ENCODE peak calls at places on chromosomes 5 and 9, in seven cellular contexts. One of them, this sample, is unnamed.

GRCh38 chr9:124260769-124261603 is 3.2 kb downstream of the NEK6 start:
- DNase-seq in immature natural killer cell: no peak
- DNase-seq in esophagus squamous epithelium: no peak
- DNase-seq in NCI-H1694: no peak
- DNase-seq in substantia nigra: no peak
- DNase-seq in naive thymus-derived CD8-positive, alpha-beta T cell: no peak
- DNase-seq in foreskin keratinocyte: peak; percentile 50
- DNase-seq in this sample: no peak

GRCh38 chr9:89661956-89662717 is 57.3 kb downstream of the GADD45G start:
- DNase-seq in immature natural killer cell: no peak
- DNase-seq in esophagus squamous epithelium: no peak
- DNase-seq in NCI-H1694: peak; percentile 94
- DNase-seq in substantia nigra: peak; percentile 97
- DNase-seq in naive thymus-derived CD8-positive, alpha-beta T cell: no peak
- DNase-seq in foreskin keratinocyte: peak; percentile 79
- DNase-seq in this sample: peak; percentile 98

GRCh38 chr5:43065384-43066230 is 25.5 kb upstream of the ANXA2R start:
- DNase-seq in immature natural killer cell: peak; percentile 68
- DNase-seq in esophagus squamous epithelium: no peak
- DNase-seq in NCI-H1694: peak; percentile 57
- DNase-seq in substantia nigra: no peak
- DNase-seq in naive thymus-derived CD8-positive, alpha-beta T cell: peak; percentile 56
- DNase-seq in foreskin keratinocyte: peak; percentile 67
- DNase-seq in this sample: no peak

GRCh38 chr5:114319821-114320220 is 42.0 kb upstream of the KCNN2 start:
- DNase-seq in immature natural killer cell: no peak
- DNase-seq in esophagus squamous epithelium: no peak
- DNase-seq in NCI-H1694: no peak
- DNase-seq in substantia nigra: no peak
- DNase-seq in naive thymus-derived CD8-positive, alpha-beta T cell: no peak
- DNase-seq in foreskin keratinocyte: peak; percentile 60
- DNase-seq in this sample: no peak

GRCh38 chr9:89574309-89574708 is 30.5 kb upstream of the GADD45G start:
- DNase-seq in immature natural killer cell: no peak
- DNase-seq in esophagus squamous epithelium: no peak
- DNase-seq in NCI-H1694: no peak
- DNase-seq in substantia nigra: no peak
- DNase-seq in naive thymus-derived CD8-positive, alpha-beta T cell: no peak
- DNase-seq in foreskin keratinocyte: no peak
- DNase-seq in this sample: no peak

GRCh38 chr9:3848445-3849114 is 322.8 kb upstream of the RFX3 start:
- DNase-seq in immature natural killer cell: no peak
- DNase-seq in esophagus squamous epithelium: no peak
- DNase-seq in NCI-H1694: no peak
- DNase-seq in substantia nigra: no peak
- DNase-seq in naive thymus-derived CD8-positive, alpha-beta T cell: no peak
- DNase-seq in foreskin keratinocyte: peak; percentile 70
- DNase-seq in this sample: no peak

GRCh38 chr5:175867587-175868347 is 3.6 kb upstream of the CPLX2 start:
- DNase-seq in immature natural killer cell: no peak
- DNase-seq in esophagus squamous epithelium: no peak
- DNase-seq in NCI-H1694: peak; percentile 60
- DNase-seq in substantia nigra: no peak
- DNase-seq in naive thymus-derived CD8-positive, alpha-beta T cell: no peak
- DNase-seq in foreskin keratinocyte: no peak
- DNase-seq in this sample: peak; percentile 51

GRCh38 chr5:176637556-176637955 is 7.1 kb downstream of the EIF4E1B start:
- DNase-seq in immature natural killer cell: no peak
- DNase-seq in esophagus squamous epithelium: no peak
- DNase-seq in NCI-H1694: no peak
- DNase-seq in substantia nigra: no peak
- DNase-seq in naive thymus-derived CD8-positive, alpha-beta T cell: no peak
- DNase-seq in foreskin keratinocyte: no peak
- DNase-seq in this sample: no peak

GRCh38 chr5:6849569-6849968 is 136.3 kb downstream of the TENT4A start:
- DNase-seq in immature natural killer cell: no peak
- DNase-seq in esophagus squamous epithelium: no peak
- DNase-seq in NCI-H1694: no peak
- DNase-seq in substantia nigra: no peak
- DNase-seq in naive thymus-derived CD8-positive, alpha-beta T cell: no peak
- DNase-seq in foreskin keratinocyte: no peak
- DNase-seq in this sample: no peak

GRCh38 chr5:124892185-124892848 is 145.9 kb upstream of the ZNF608 start:
- DNase-seq in immature natural killer cell: no peak
- DNase-seq in esophagus squamous epithelium: no peak
- DNase-seq in NCI-H1694: no peak
- DNase-seq in substantia nigra: no peak
- DNase-seq in naive thymus-derived CD8-positive, alpha-beta T cell: no peak
- DNase-seq in foreskin keratinocyte: no peak
- DNase-seq in this sample: no peak

GRCh38 chr5:108884736-108885135 is 137.0 kb downstream of the FER start:
- DNase-seq in immature natural killer cell: no peak
- DNase-seq in esophagus squamous epithelium: no peak
- DNase-seq in NCI-H1694: no peak
- DNase-seq in substantia nigra: no peak
- DNase-seq in naive thymus-derived CD8-positive, alpha-beta T cell: no peak
- DNase-seq in foreskin keratinocyte: no peak
- DNase-seq in this sample: no peak

GRCh38 chr9:37529111-37529510 is 43.4 kb downstream of the POLR1E start:
- DNase-seq in immature natural killer cell: no peak
- DNase-seq in esophagus squamous epithelium: no peak
- DNase-seq in NCI-H1694: no peak
- DNase-seq in substantia nigra: no peak
- DNase-seq in naive thymus-derived CD8-positive, alpha-beta T cell: peak; percentile 16
- DNase-seq in foreskin keratinocyte: no peak
- DNase-seq in this sample: no peak